ENCODE peak calls at places on chromosomes 4 and X, in four cellular contexts. H is foreskin fibroblast, O is left ventricle myocardium inferior, M is fibroblast of the aortic adventitia. Y is an unnamed sample.

GRCh38 chrX:6283826-6284225 is 55.2 kb upstream of the NLGN4X start:
- DNase-seq in H (no peak), O (no peak), M (no peak), Y (no peak)

GRCh38 chrX:153644356-153645125 is 2.5 kb upstream of the DUSP9 start:
- DNase-seq in H (peak; percentile 10), O (no peak), M (no peak), Y (no peak)

GRCh38 chr4:159024266-159024665 is 78.6 kb upstream of the RAPGEF2 start:
- DNase-seq in H (no peak), O (no peak), M (no peak), Y (peak; percentile 18)

GRCh38 chrX:40098264-40099045 is 697 bp upstream of the BCOR start:
- DNase-seq in H (peak; percentile 65), O (peak; percentile 42), M (peak; percentile 52), Y (peak; percentile 56)

GRCh38 chr4:85376285-85376684 is 98.7 kb upstream of the ARHGAP24 start:
- DNase-seq in H (no peak), O (no peak), M (no peak), Y (no peak)

GRCh38 chr4:86359944-86360478 is at the start of gene MAPK10:
- DNase-seq in H (peak; percentile 88), O (peak; percentile 51), M (peak; percentile 28), Y (peak; percentile 96)

GRCh38 chrX:14359316-14359715 is 170.0 kb upstream of the GLRA2 start:
- DNase-seq in H (peak; percentile 23), O (no peak), M (no peak), Y (no peak)

GRCh38 chr4:80142396-80143304 is 54.7 kb upstream of the PRDM8 start:
- DNase-seq in H (no peak), O (no peak), M (no peak), Y (peak; percentile 47)

GRCh38 chr4:139975830-139976272 is 178.1 kb downstream of the MAML3 start:
- DNase-seq in H (peak; percentile 64), O (no peak), M (peak; percentile 72), Y (peak; percentile 70)

GRCh38 chr4:38832624-38833528 is 23.7 kb downstream of the TLR6 start:
- DNase-seq in H (no peak), O (no peak), M (no peak), Y (no peak)

GRCh38 chrX:101362757-101363156 is 14.2 kb upstream of the TIMM8A start:
- DNase-seq in H (no peak), O (no peak), M (no peak), Y (no peak)

GRCh38 chr4:89000844-89001360 is 56.1 kb downstream of the FAM13A start:
- DNase-seq in H (peak; percentile 58), O (no peak), M (peak; percentile 46), Y (peak; percentile 78)

GRCh38 chrX:72132456-72132855 is 741 bp upstream of the RTL5 start:
- DNase-seq in H (no peak), O (no peak), M (no peak), Y (no peak)
- H3K4me3 ChIP-seq in H (peak overlapping the region; percentile 36), O (peak overlapping the region; percentile 67), M (peak overlapping the region; percentile 63), Y (no peak overlapping the region)

DNA sequence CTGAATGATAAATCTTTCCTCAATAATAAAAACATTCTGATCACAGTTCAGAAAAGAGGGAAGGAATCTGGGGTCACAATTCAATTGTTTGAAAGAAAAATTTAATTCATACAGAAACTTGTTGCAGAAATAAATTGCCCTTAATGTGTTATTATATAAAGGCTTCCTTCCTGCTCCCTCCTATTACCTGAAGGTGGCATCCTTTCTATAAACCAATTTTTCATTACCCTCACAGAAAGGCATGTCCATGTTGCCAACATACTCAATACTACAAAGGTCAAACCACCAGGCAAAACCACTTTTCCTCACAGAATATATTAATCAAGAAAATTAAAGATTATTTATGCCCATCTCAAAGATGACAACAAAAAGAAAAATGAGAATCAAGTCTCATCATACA is 194.3 kb upstream of the CT83 start:
- DNase-seq in H (no peak), O (no peak), M (no peak), Y (no peak)
- TF ChIP-seq CTCF in H (no peak), O (no peak), M (no peak), Y (no peak)

DNA sequence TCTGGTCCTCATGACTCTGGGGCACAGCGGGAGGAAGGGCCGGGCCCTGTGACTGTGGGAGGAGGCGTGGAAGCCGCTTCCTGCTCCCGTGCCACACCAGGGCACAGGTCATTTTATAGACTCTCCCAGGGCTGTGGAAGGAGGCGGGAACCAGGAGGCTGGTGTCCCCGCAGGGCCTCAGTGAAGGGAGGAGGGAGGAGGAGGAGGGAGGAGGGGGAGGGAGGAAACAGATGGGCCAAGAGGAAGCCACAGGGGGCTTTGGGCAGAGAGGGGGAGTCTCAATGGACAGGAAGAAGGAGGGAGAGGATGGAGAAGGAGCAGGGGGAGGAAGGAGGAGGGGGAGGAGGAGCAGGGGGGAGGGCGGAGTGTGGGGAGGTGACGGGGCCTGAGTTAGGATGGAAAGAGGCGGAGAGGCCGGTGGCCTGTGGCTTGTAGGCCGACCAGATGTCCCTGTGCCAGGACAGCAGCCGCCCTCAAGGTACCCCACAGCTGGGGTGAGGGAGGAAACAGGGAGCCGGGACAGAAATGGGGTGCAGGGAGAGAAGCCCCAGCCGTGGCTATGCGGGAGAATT is 6.2 kb upstream of the PLCXD1 start:
- DNase-seq in H (peak; percentile 55), O (no peak), M (no peak), Y (peak; percentile 42)
- H3K4me3 ChIP-seq in H (no peak overlapping the region), O (peak overlapping the region; percentile 74), M (no peak overlapping the region), Y (no peak overlapping the region)

GRCh38 chr4:111839186-111839585 is 306.1 kb upstream of the FAM241A start:
- DNase-seq in H (no peak), O (no peak), M (no peak), Y (no peak)
- TF ChIP-seq CTCF in H (no peak), O (no peak), M (no peak), Y (no peak)

DNA sequence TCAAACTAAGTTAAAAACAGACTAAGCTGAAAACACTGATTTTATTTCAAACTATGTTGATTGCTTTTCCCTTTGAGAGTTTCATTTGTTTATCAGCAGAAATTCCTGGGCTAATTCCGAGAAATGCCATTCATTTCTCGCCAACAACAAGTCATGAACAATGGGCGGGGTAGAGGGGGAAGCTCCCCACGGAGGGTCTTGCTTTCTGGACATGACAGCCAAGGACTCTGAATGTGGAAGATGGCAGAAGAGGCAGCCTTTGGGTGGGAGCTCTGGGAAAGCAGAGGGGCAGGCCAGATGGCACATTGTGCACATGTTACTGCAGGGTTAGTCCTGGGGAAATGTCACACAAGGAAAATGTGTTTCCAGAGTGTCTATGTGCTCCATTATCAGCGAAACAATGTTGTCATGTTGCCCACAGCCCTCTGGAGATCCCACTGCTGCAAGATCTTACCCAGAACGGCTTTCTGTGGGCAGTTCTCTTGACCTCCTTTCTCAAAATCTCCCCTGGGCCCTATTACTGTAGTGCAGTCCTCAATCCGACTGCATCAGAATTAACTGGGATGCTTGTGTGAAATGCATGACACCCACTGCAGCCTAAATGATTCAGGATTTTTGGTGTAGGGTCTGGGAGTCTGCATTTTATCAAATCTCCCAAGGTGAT is 45.0 kb downstream of the CHRDL1 start:
- DNase-seq in H (no peak), O (no peak), M (no peak), Y (no peak)
- H3K4me3 ChIP-seq in H (no peak overlapping the region), O (no peak overlapping the region), M (no peak overlapping the region), Y (no peak overlapping the region)

GRCh38 chr4:26466871-26467270 is 23.4 kb downstream of the CCKAR start:
- DNase-seq in H (no peak), O (no peak), M (no peak), Y (no peak)

GRCh38 chr4:26464420-26465095 is 25.7 kb downstream of the CCKAR start:
- DNase-seq in H (no peak), O (no peak), M (no peak), Y (no peak)

GRCh38 chr4:26462874-26463273 is 27.4 kb downstream of the CCKAR start:
- DNase-seq in H (no peak), O (no peak), M (peak; percentile 47), Y (no peak)

GRCh38 chr4:26459756-26460530 is 30.3 kb downstream of the CCKAR start:
- DNase-seq in H (peak; percentile 80), O (no peak), M (peak; percentile 39), Y (no peak)

GRCh38 chr4:26463386-26463785 is 26.9 kb downstream of the CCKAR start:
- DNase-seq in H (no peak), O (no peak), M (no peak), Y (no peak)
- TF ChIP-seq CTCF in H (no peak), O (no peak), M (no peak), Y (no peak)

GRCh38 chr4:137535718-137536117 is 3.4 kb upstream of the PCDH18 start:
- DNase-seq in H (no peak), O (no peak), M (no peak), Y (no peak)

GRCh38 chr4:137533855-137534254 is 1.6 kb upstream of the PCDH18 start:
- DNase-seq in H (peak; percentile 28), O (no peak), M (no peak), Y (no peak)

GRCh38 chr4:137531951-137532868 is at the start of gene PCDH18:
- DNase-seq in H (peak; percentile 98), O (peak; percentile 85), M (peak; percentile 99), Y (peak; percentile 99)

GRCh38 chr4:137532869-137533236 is 559 bp upstream of the PCDH18 start:
- DNase-seq in H (peak; percentile 35), O (no peak), M (no peak), Y (peak; percentile 57)

DNA sequence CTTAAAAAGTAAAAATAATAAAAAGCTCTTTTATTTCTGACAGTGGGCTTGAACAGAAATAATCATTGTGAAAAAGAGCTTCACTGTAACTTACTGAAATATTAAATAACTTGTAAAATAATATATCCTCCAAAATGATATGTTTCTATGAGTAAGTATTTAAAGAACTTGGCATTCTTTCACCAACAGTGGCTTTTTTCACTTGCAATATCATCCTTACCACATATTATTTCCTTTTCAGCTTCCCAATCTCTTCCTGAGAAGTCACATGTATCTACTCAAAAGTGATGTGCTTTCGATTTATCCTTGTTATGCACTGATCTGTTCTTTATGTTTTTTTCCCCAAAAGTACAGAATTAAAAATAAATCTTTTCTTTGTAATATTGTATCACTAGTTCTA is 2.2 kb upstream of the PCDH18 start:
- DNase-seq in H (peak; percentile 55), O (no peak), M (peak; percentile 52), Y (peak; percentile 67)
- H3K4me3 ChIP-seq in H (no peak overlapping the region), O (peak overlapping the region; percentile 72), M (no peak overlapping the region), Y (no peak overlapping the region)

DNA sequence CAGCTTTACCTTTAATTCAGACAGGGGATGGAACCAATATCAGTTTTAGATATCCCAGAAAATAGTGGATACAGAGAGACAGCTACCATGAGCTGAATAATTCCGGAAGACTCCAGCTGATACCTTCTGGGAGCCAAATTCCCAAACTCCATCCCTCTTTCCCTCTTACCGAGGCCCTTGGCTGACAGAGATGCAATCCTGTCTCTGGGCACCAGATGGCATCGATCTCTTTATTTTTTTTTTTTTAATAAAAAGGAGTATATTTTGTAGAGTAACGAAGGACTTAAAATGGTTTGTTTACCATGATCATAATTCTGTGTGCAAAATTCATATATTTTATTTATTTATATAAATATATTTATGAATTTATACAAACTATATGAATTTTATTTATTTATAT is 31.0 kb downstream of the RAB40A start:
- DNase-seq in H (peak; percentile 52), O (no peak), M (peak; percentile 45), Y (no peak)
- TF ChIP-seq CTCF in H (peak; percentile 31), O (peak; percentile 35), M (peak; percentile 66), Y (peak; percentile 60)

GRCh38 chr4:3484057-3484973 is 21.2 kb downstream of the DOK7 start:
- DNase-seq in H (no peak), O (peak; percentile 83), M (no peak), Y (no peak)
- H3K4me3 ChIP-seq in H (no peak overlapping the region), O (peak overlapping the region; percentile 25), M (no peak overlapping the region), Y (no peak overlapping the region)